ENCODE peak calls at places on chromosome 15, in five cellular contexts. H, J, K, I and B are unnamed samples.

GRCh38 chr15:66595937-66596545 is 30.2 kb upstream of the LCTL start:
- DNase-seq in H (peak), J (no peak), K (no peak), I (peak), B (no peak)

GRCh38 chr15:96515391-96515790 is 184.9 kb downstream of the NR2F2 start:
- DNase-seq in H (no peak), J (no peak), K (no peak), I (no peak), B (no peak)

GRCh38 chr15:60945196-60945595 is 283.9 kb downstream of the RORA start:
- DNase-seq in H (no peak), J (no peak), K (peak), I (no peak), B (no peak)

GRCh38 chr15:35174948-35175347 is 89.9 kb upstream of the NANOGP8 start:
- DNase-seq in H (no peak), J (no peak), K (no peak), I (no peak), B (no peak)

GRCh38 chr15:48617619-48618018 is 27.9 kb downstream of the FBN1 start:
- DNase-seq in H (peak), J (no peak), K (peak), I (no peak), B (no peak)

GRCh38 chr15:76964157-76964556 is 30.8 kb upstream of the PSTPIP1 start:
- DNase-seq in H (no peak), J (no peak), K (no peak), I (peak), B (no peak)

GRCh38 chr15:40080847-40081246 is 27.8 kb downstream of the BMF start:
- DNase-seq in H (no peak), J (no peak), K (no peak), I (no peak), B (no peak)

GRCh38 chr15:61196711-61197110 is 32.4 kb downstream of the RORA start:
- DNase-seq in H (no peak), J (no peak), K (no peak), I (no peak), B (no peak)

GRCh38 chr15:37837276-37837675 is 97.2 kb upstream of the TMCO5A start:
- DNase-seq in H (peak), J (no peak), K (no peak), I (no peak), B (no peak)

DNA sequence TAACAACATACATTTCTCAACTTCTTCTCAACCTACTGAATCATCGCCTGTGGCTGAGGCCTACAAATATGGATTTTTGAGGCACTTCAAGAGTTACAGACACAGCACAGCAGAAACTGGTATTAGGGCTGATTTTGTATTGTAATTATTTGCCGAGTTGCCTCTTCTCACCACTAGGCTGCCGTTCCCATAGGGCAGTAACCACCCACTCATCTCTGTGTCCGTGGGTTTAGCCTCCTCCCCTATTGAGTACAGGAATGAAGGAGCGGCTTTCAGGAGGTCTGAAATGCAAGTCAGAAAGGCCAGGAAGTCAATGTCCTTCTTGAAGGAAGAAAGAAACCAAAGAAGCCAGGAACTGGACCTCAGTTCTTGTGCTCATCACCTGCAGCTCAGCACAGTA is 220.8 kb downstream of the MTHFS start:
- DNase-seq in H (no peak), J (no peak), K (no peak), I (no peak), B (no peak)
- TF ChIP-seq CTCF in H (no peak), J (no peak), K (no peak), I (no peak), B (no peak)

DNA sequence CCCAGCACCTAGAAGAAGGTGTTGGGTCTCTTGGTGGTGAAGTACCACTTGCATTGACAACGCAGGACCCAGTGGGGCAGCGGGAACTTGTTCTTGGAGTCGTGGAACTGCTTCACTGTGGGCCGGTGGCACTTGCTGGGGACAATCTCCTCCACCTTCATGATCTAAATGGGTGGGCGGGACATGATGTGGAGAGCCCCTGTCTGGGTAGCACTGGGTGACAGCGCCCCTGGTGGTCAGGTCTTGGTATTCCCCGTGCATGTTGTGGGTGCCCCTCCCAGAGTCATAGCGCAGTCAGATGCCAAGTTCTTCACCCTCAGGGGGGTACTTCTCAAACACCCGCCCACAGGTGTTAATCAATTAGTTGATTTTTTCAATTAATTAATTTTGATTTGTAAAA is 60.2 kb downstream of the AGBL1 start:
- DNase-seq in H (no peak), J (no peak), K (no peak), I (no peak), B (peak)
- TF ChIP-seq CTCF in H (peak), J (no peak), K (no peak), I (no peak), B (peak)

GRCh38 chr15:58307313-58307961 is 124.4 kb upstream of the LIPC start:
- DNase-seq in H (peak), J (no peak), K (no peak), I (peak), B (no peak)

GRCh38 chr15:58306591-58307312 is 125.0 kb upstream of the LIPC start:
- DNase-seq in H (peak), J (no peak), K (no peak), I (no peak), B (no peak)

GRCh38 chr15:58311551-58311950 is 120.2 kb upstream of the LIPC start:
- DNase-seq in H (no peak), J (no peak), K (no peak), I (no peak), B (no peak)

GRCh38 chr15:58309993-58310928 is 121.5 kb upstream of the LIPC start:
- DNase-seq in H (no peak), J (no peak), K (peak), I (no peak), B (no peak)

GRCh38 chr15:58308742-58309355 is 122.9 kb upstream of the LIPC start:
- DNase-seq in H (no peak), J (no peak), K (no peak), I (no peak), B (no peak)
- TF ChIP-seq CTCF in H (no peak), J (peak), K (no peak), I (no peak), B (no peak)

GRCh38 chr15:84980196-84981053 is 1.2 kb upstream of the PDE8A start:
- DNase-seq in H (peak), J (peak), K (peak), I (peak), B (peak)

GRCh38 chr15:84983299-84983698 is 1.6 kb downstream of the PDE8A start:
- DNase-seq in H (no peak), J (no peak), K (no peak), I (no peak), B (no peak)

GRCh38 chr15:84981054-84981710 is 474 bp upstream of the PDE8A start:
- DNase-seq in H (peak), J (peak), K (peak), I (peak), B (peak)

GRCh38 chr15:84982301-84982920 is 755 bp downstream of the PDE8A start:
- DNase-seq in H (no peak), J (no peak), K (peak), I (peak), B (peak)

DNA sequence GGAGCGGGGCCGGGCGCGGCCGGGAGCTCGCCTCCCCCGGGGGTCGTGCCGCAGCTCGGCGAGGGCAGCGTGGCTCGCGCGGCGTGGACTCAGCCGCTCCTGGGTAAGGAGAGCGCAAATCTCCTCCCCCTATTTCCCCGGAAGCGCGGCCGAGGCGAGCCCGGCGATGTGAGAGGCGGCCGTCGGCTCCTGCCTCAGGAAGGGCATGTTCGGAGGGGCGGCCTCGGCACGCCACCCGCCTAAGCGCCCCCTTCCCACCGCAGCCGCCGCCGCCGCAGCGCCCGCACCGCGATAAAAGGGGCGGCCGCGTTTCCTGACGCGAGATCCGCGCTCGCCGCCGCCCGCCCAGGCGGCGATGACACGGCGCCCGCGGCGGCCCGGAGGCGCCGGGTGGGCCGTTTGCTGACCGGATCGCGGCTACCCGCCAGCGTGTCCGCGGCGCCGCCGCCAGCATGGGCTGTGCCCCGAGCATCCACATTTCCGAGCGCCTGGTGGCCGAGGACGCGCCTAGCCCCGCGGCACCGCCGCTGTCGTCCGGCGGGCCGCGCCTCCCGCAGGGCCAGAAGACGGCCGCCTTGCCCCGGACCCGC is at the start of gene PDE8A:
- DNase-seq in H (no peak), J (no peak), K (peak), I (peak), B (peak)
- TF ChIP-seq CTCF in H (no peak), J (no peak), K (no peak), I (no peak), B (no peak)

GRCh38 chr15:79099692-79100091 is 9.1 kb upstream of the RASGRF1 start:
- DNase-seq in H (no peak), J (peak), K (no peak), I (peak), B (no peak)
- TF ChIP-seq CTCF in H (no peak), J (no peak), K (no peak), I (no peak), B (no peak)

GRCh38 chr15:59379524-59379923 is 6.9 kb upstream of the MYO1E start:
- DNase-seq in H (no peak), J (no peak), K (no peak), I (no peak), B (no peak)

GRCh38 chr15:59373215-59373614 is 544 bp upstream of the MYO1E start:
- DNase-seq in H (no peak), J (no peak), K (no peak), I (no peak), B (no peak)

GRCh38 chr15:59377940-59378339 is 5.3 kb upstream of the MYO1E start:
- DNase-seq in H (no peak), J (no peak), K (no peak), I (no peak), B (no peak)

GRCh38 chr15:59378855-59379254 is 6.2 kb upstream of the MYO1E start:
- DNase-seq in H (no peak), J (no peak), K (no peak), I (no peak), B (no peak)

DNA sequence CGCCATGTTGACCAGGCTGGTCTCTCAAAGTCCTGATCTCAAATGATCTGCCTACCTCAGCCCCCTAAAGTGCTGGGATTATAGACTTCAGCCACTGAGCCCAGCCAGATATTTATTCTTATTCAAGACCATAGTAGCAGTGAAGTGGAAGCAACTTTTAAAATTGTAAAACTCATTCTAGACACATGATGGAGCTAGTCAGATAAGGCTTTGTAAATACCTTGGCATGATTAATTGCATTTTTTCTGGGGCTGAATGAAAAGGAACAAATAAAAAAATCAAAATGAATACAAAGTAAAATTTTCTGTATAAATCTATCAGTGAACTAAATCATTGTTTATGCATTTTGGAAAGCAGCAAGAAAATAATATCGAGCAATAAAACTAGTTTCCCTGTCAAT is 4.1 kb upstream of the MYO1E start:
- DNase-seq in H (no peak), J (no peak), K (no peak), I (peak), B (no peak)
- TF ChIP-seq CTCF in H (peak), J (peak), K (no peak), I (peak), B (no peak)

GRCh38 chr15:87942316-87942715 is 314.2 kb downstream of the NTRK3 start:
- DNase-seq in H (no peak), J (no peak), K (no peak), I (no peak), B (no peak)
- TF ChIP-seq CTCF in H (no peak), J (no peak), K (no peak), I (no peak), B (no peak)